ENCODE peak calls at places on chromosomes 12 and 14, in five cellular contexts. One of them, this sample, is unnamed.

GRCh38 chr14:101134851-101135486 is 231.4 kb upstream of the RTL1 start:
- ATAC-seq in natural killer cell: no peak
- ATAC-seq in central memory CD8-positive, alpha-beta T cell: no peak
- ATAC-seq in activated CD8-positive, alpha-beta T cell treated with anti-CD3 and anti-CD28 coated beads for 36 hours: no peak
- ATAC-seq in stimulated activated naive CD8-positive, alpha-beta T cell treated with anti-CD3 and anti-CD28 coated beads, Interleukin-15, amount 100 ng/mL, for 72 hours: no peak
- ATAC-seq in this sample: no peak

GRCh38 chr12:27453462-27453861 is 6.9 kb downstream of the SMCO2 start:
- ATAC-seq in central memory CD8-positive, alpha-beta T cell: no peak
- ATAC-seq in natural killer cell: no peak
- ATAC-seq in stimulated activated naive CD8-positive, alpha-beta T cell treated with anti-CD3 and anti-CD28 coated beads, Interleukin-15, amount 100 ng/mL, for 72 hours: no peak
- ATAC-seq in activated CD8-positive, alpha-beta T cell treated with anti-CD3 and anti-CD28 coated beads for 36 hours: no peak
- ATAC-seq in this sample: no peak

GRCh38 chr14:71086571-71086970 is 179.3 kb downstream of the PCNX1 start:
- ATAC-seq in activated CD8-positive, alpha-beta T cell treated with anti-CD3 and anti-CD28 coated beads for 36 hours: no peak
- ATAC-seq in stimulated activated naive CD8-positive, alpha-beta T cell treated with anti-CD3 and anti-CD28 coated beads, Interleukin-15, amount 100 ng/mL, for 72 hours: no peak
- ATAC-seq in central memory CD8-positive, alpha-beta T cell: no peak
- ATAC-seq in natural killer cell: no peak
- ATAC-seq in this sample: no peak

GRCh38 chr12:41407240-41407799 is 219.2 kb downstream of the PDZRN4 start:
- ATAC-seq in activated CD8-positive, alpha-beta T cell treated with anti-CD3 and anti-CD28 coated beads for 36 hours: no peak
- ATAC-seq in stimulated activated naive CD8-positive, alpha-beta T cell treated with anti-CD3 and anti-CD28 coated beads, Interleukin-15, amount 100 ng/mL, for 72 hours: no peak
- ATAC-seq in central memory CD8-positive, alpha-beta T cell: no peak
- ATAC-seq in natural killer cell: no peak
- ATAC-seq in this sample: no peak

GRCh38 chr14:64053694-64054669 is 201.2 kb downstream of the SYNE2 start:
- ATAC-seq in activated CD8-positive, alpha-beta T cell treated with anti-CD3 and anti-CD28 coated beads for 36 hours: no peak
- ATAC-seq in natural killer cell: no peak
- ATAC-seq in central memory CD8-positive, alpha-beta T cell: no peak
- ATAC-seq in stimulated activated naive CD8-positive, alpha-beta T cell treated with anti-CD3 and anti-CD28 coated beads, Interleukin-15, amount 100 ng/mL, for 72 hours: no peak
- ATAC-seq in this sample: no peak

GRCh38 chr12:42255875-42256261 is 17.8 kb upstream of the YAF2 start:
- ATAC-seq in central memory CD8-positive, alpha-beta T cell: no peak
- ATAC-seq in activated CD8-positive, alpha-beta T cell treated with anti-CD3 and anti-CD28 coated beads for 36 hours: no peak
- ATAC-seq in stimulated activated naive CD8-positive, alpha-beta T cell treated with anti-CD3 and anti-CD28 coated beads, Interleukin-15, amount 100 ng/mL, for 72 hours: peak
- ATAC-seq in natural killer cell: no peak
- ATAC-seq in this sample: no peak

GRCh38 chr12:122087431-122088180 is 9.1 kb downstream of the MLXIP start:
- ATAC-seq in stimulated activated naive CD8-positive, alpha-beta T cell treated with anti-CD3 and anti-CD28 coated beads, Interleukin-15, amount 100 ng/mL, for 72 hours: peak
- ATAC-seq in natural killer cell: no peak
- ATAC-seq in central memory CD8-positive, alpha-beta T cell: no peak
- ATAC-seq in activated CD8-positive, alpha-beta T cell treated with anti-CD3 and anti-CD28 coated beads for 36 hours: no peak
- ATAC-seq in this sample: no peak

GRCh38 chr12:68557011-68557715 is 53.5 kb upstream of the RAP1B start:
- ATAC-seq in stimulated activated naive CD8-positive, alpha-beta T cell treated with anti-CD3 and anti-CD28 coated beads, Interleukin-15, amount 100 ng/mL, for 72 hours: no peak
- ATAC-seq in natural killer cell: no peak
- ATAC-seq in central memory CD8-positive, alpha-beta T cell: no peak
- ATAC-seq in activated CD8-positive, alpha-beta T cell treated with anti-CD3 and anti-CD28 coated beads for 36 hours: no peak
- ATAC-seq in this sample: no peak

GRCh38 chr12:563899-564298 is 99.3 kb downstream of the NINJ2 start:
- ATAC-seq in stimulated activated naive CD8-positive, alpha-beta T cell treated with anti-CD3 and anti-CD28 coated beads, Interleukin-15, amount 100 ng/mL, for 72 hours: no peak
- ATAC-seq in activated CD8-positive, alpha-beta T cell treated with anti-CD3 and anti-CD28 coated beads for 36 hours: peak
- ATAC-seq in natural killer cell: no peak
- ATAC-seq in central memory CD8-positive, alpha-beta T cell: peak
- ATAC-seq in this sample: peak

GRCh38 chr12:99916555-99916954 is 68.2 kb downstream of the ANKS1B start:
- ATAC-seq in central memory CD8-positive, alpha-beta T cell: no peak
- ATAC-seq in natural killer cell: no peak
- ATAC-seq in activated CD8-positive, alpha-beta T cell treated with anti-CD3 and anti-CD28 coated beads for 36 hours: no peak
- ATAC-seq in stimulated activated naive CD8-positive, alpha-beta T cell treated with anti-CD3 and anti-CD28 coated beads, Interleukin-15, amount 100 ng/mL, for 72 hours: no peak
- ATAC-seq in this sample: no peak

GRCh38 chr14:57533214-57533613 is 39.6 kb upstream of the CCDC198 start:
- ATAC-seq in activated CD8-positive, alpha-beta T cell treated with anti-CD3 and anti-CD28 coated beads for 36 hours: no peak
- ATAC-seq in natural killer cell: no peak
- ATAC-seq in stimulated activated naive CD8-positive, alpha-beta T cell treated with anti-CD3 and anti-CD28 coated beads, Interleukin-15, amount 100 ng/mL, for 72 hours: no peak
- ATAC-seq in central memory CD8-positive, alpha-beta T cell: no peak
- ATAC-seq in this sample: no peak

GRCh38 chr12:24596768-24597388 is 352.0 kb downstream of the BCAT1 start:
- ATAC-seq in stimulated activated naive CD8-positive, alpha-beta T cell treated with anti-CD3 and anti-CD28 coated beads, Interleukin-15, amount 100 ng/mL, for 72 hours: no peak
- ATAC-seq in central memory CD8-positive, alpha-beta T cell: no peak
- ATAC-seq in natural killer cell: no peak
- ATAC-seq in activated CD8-positive, alpha-beta T cell treated with anti-CD3 and anti-CD28 coated beads for 36 hours: no peak
- ATAC-seq in this sample: no peak

GRCh38 chr12:111624540-111624939 is 25.4 kb upstream of the ATXN2 start:
- ATAC-seq in central memory CD8-positive, alpha-beta T cell: no peak
- ATAC-seq in stimulated activated naive CD8-positive, alpha-beta T cell treated with anti-CD3 and anti-CD28 coated beads, Interleukin-15, amount 100 ng/mL, for 72 hours: no peak
- ATAC-seq in activated CD8-positive, alpha-beta T cell treated with anti-CD3 and anti-CD28 coated beads for 36 hours: no peak
- ATAC-seq in natural killer cell: no peak
- ATAC-seq in this sample: no peak

GRCh38 chr12:88658009-88658408 is 77.7 kb upstream of the KITLG start:
- ATAC-seq in natural killer cell: no peak
- ATAC-seq in activated CD8-positive, alpha-beta T cell treated with anti-CD3 and anti-CD28 coated beads for 36 hours: no peak
- ATAC-seq in central memory CD8-positive, alpha-beta T cell: no peak
- ATAC-seq in stimulated activated naive CD8-positive, alpha-beta T cell treated with anti-CD3 and anti-CD28 coated beads, Interleukin-15, amount 100 ng/mL, for 72 hours: no peak
- ATAC-seq in this sample: no peak

GRCh38 chr12:111314949-111315539 is 53.9 kb downstream of the PHETA1 start:
- ATAC-seq in central memory CD8-positive, alpha-beta T cell: no peak
- ATAC-seq in natural killer cell: no peak
- ATAC-seq in stimulated activated naive CD8-positive, alpha-beta T cell treated with anti-CD3 and anti-CD28 coated beads, Interleukin-15, amount 100 ng/mL, for 72 hours: no peak
- ATAC-seq in activated CD8-positive, alpha-beta T cell treated with anti-CD3 and anti-CD28 coated beads for 36 hours: no peak
- ATAC-seq in this sample: no peak

GRCh38 chr14:53190938-53191337 is 37.8 kb upstream of the DDHD1 start:
- ATAC-seq in central memory CD8-positive, alpha-beta T cell: no peak
- ATAC-seq in activated CD8-positive, alpha-beta T cell treated with anti-CD3 and anti-CD28 coated beads for 36 hours: peak
- ATAC-seq in stimulated activated naive CD8-positive, alpha-beta T cell treated with anti-CD3 and anti-CD28 coated beads, Interleukin-15, amount 100 ng/mL, for 72 hours: peak
- ATAC-seq in natural killer cell: no peak
- ATAC-seq in this sample: peak

GRCh38 chr12:65609359-65609771 is 214.9 kb upstream of the HMGA2 start:
- ATAC-seq in central memory CD8-positive, alpha-beta T cell: no peak
- ATAC-seq in activated CD8-positive, alpha-beta T cell treated with anti-CD3 and anti-CD28 coated beads for 36 hours: no peak
- ATAC-seq in natural killer cell: no peak
- ATAC-seq in stimulated activated naive CD8-positive, alpha-beta T cell treated with anti-CD3 and anti-CD28 coated beads, Interleukin-15, amount 100 ng/mL, for 72 hours: no peak
- ATAC-seq in this sample: no peak

GRCh38 chr14:34012369-34012768 is 61.5 kb upstream of the EGLN3 start:
- ATAC-seq in stimulated activated naive CD8-positive, alpha-beta T cell treated with anti-CD3 and anti-CD28 coated beads, Interleukin-15, amount 100 ng/mL, for 72 hours: no peak
- ATAC-seq in natural killer cell: no peak
- ATAC-seq in activated CD8-positive, alpha-beta T cell treated with anti-CD3 and anti-CD28 coated beads for 36 hours: no peak
- ATAC-seq in central memory CD8-positive, alpha-beta T cell: no peak
- ATAC-seq in this sample: no peak

GRCh38 chr12:52946797-52947547 is 1.9 kb upstream of the KRT18 start:
- ATAC-seq in natural killer cell: no peak
- ATAC-seq in activated CD8-positive, alpha-beta T cell treated with anti-CD3 and anti-CD28 coated beads for 36 hours: no peak
- ATAC-seq in central memory CD8-positive, alpha-beta T cell: no peak
- ATAC-seq in stimulated activated naive CD8-positive, alpha-beta T cell treated with anti-CD3 and anti-CD28 coated beads, Interleukin-15, amount 100 ng/mL, for 72 hours: no peak
- ATAC-seq in this sample: no peak

GRCh38 chr12:48027183-48028002 is 23.1 kb upstream of the COL2A1 start:
- ATAC-seq in stimulated activated naive CD8-positive, alpha-beta T cell treated with anti-CD3 and anti-CD28 coated beads, Interleukin-15, amount 100 ng/mL, for 72 hours: no peak
- ATAC-seq in central memory CD8-positive, alpha-beta T cell: no peak
- ATAC-seq in activated CD8-positive, alpha-beta T cell treated with anti-CD3 and anti-CD28 coated beads for 36 hours: no peak
- ATAC-seq in natural killer cell: no peak
- ATAC-seq in this sample: no peak

GRCh38 chr14:96962337-96962736 is 165.2 kb downstream of the VRK1 start:
- ATAC-seq in activated CD8-positive, alpha-beta T cell treated with anti-CD3 and anti-CD28 coated beads for 36 hours: peak
- ATAC-seq in natural killer cell: peak
- ATAC-seq in stimulated activated naive CD8-positive, alpha-beta T cell treated with anti-CD3 and anti-CD28 coated beads, Interleukin-15, amount 100 ng/mL, for 72 hours: peak
- ATAC-seq in central memory CD8-positive, alpha-beta T cell: peak
- ATAC-seq in this sample: peak

GRCh38 chr12:56469007-56469930 is 891 bp downstream of the SPRYD4 start:
- ATAC-seq in activated CD8-positive, alpha-beta T cell treated with anti-CD3 and anti-CD28 coated beads for 36 hours: no peak
- ATAC-seq in stimulated activated naive CD8-positive, alpha-beta T cell treated with anti-CD3 and anti-CD28 coated beads, Interleukin-15, amount 100 ng/mL, for 72 hours: no peak
- ATAC-seq in central memory CD8-positive, alpha-beta T cell: no peak
- ATAC-seq in natural killer cell: no peak
- ATAC-seq in this sample: no peak

GRCh38 chr12:121033625-121034349 is 5.3 kb downstream of the OASL start:
- ATAC-seq in stimulated activated naive CD8-positive, alpha-beta T cell treated with anti-CD3 and anti-CD28 coated beads, Interleukin-15, amount 100 ng/mL, for 72 hours: peak
- ATAC-seq in natural killer cell: peak
- ATAC-seq in central memory CD8-positive, alpha-beta T cell: peak
- ATAC-seq in activated CD8-positive, alpha-beta T cell treated with anti-CD3 and anti-CD28 coated beads for 36 hours: peak
- ATAC-seq in this sample: peak

GRCh38 chr14:70359076-70359424 is 433 bp downstream of the COX16 start:
- ATAC-seq in activated CD8-positive, alpha-beta T cell treated with anti-CD3 and anti-CD28 coated beads for 36 hours: no peak
- ATAC-seq in natural killer cell: no peak
- ATAC-seq in stimulated activated naive CD8-positive, alpha-beta T cell treated with anti-CD3 and anti-CD28 coated beads, Interleukin-15, amount 100 ng/mL, for 72 hours: peak
- ATAC-seq in central memory CD8-positive, alpha-beta T cell: peak
- ATAC-seq in this sample: peak

GRCh38 chr14:21334202-21334906 is 49.5 kb downstream of the SUPT16H start:
- ATAC-seq in natural killer cell: no peak
- ATAC-seq in activated CD8-positive, alpha-beta T cell treated with anti-CD3 and anti-CD28 coated beads for 36 hours: no peak
- ATAC-seq in central memory CD8-positive, alpha-beta T cell: no peak
- ATAC-seq in stimulated activated naive CD8-positive, alpha-beta T cell treated with anti-CD3 and anti-CD28 coated beads, Interleukin-15, amount 100 ng/mL, for 72 hours: no peak
- ATAC-seq in this sample: no peak

GRCh38 chr12:123995023-123995422 is 22.0 kb downstream of the ZNF664 start:
- ATAC-seq in natural killer cell: peak
- ATAC-seq in central memory CD8-positive, alpha-beta T cell: peak
- ATAC-seq in stimulated activated naive CD8-positive, alpha-beta T cell treated with anti-CD3 and anti-CD28 coated beads, Interleukin-15, amount 100 ng/mL, for 72 hours: peak
- ATAC-seq in activated CD8-positive, alpha-beta T cell treated with anti-CD3 and anti-CD28 coated beads for 36 hours: peak
- ATAC-seq in this sample: peak

GRCh38 chr12:21823581-21823980 is 49.1 kb upstream of the KCNJ8 start:
- ATAC-seq in central memory CD8-positive, alpha-beta T cell: no peak
- ATAC-seq in natural killer cell: no peak
- ATAC-seq in stimulated activated naive CD8-positive, alpha-beta T cell treated with anti-CD3 and anti-CD28 coated beads, Interleukin-15, amount 100 ng/mL, for 72 hours: no peak
- ATAC-seq in activated CD8-positive, alpha-beta T cell treated with anti-CD3 and anti-CD28 coated beads for 36 hours: no peak
- ATAC-seq in this sample: no peak

This sample was measured in activated T-helper 17 cell treated with anti-CD3 and anti-CD28 coated beads, Interleukin-2, amount 50 U/mL, for 72 hours.